ENCODE peak calls at places on chromosomes 2 and 18, in ten cellular contexts. N is HCT116, O is transverse colon, Z is A549, S is NB4, L is sigmoid colon, K is esophagus squamous epithelium, U is heart left ventricle, B is H1, M is stomach. G is an unnamed sample.

GRCh38 chr18:70464343-70465114 is 175.7 kb downstream of the SOCS6 start:
- DNase-seq in S (peak; percentile 89), N (peak; percentile 56), O (peak; percentile 77), K (no peak), B (peak; percentile 34), L (peak; percentile 84), Z (peak; percentile 82), M (peak; percentile 73), U (peak; percentile 66), G (peak; percentile 80)

GRCh38 chr18:44683566-44683965 is 2.9 kb downstream of the SETBP1 start:
- DNase-seq in U (no peak), B (no peak), N (no peak), K (no peak), S (no peak), L (no peak), Z (no peak), M (no peak), O (no peak), G (no peak)

GRCh38 chr2:207165121-207166038 is at the start of gene KLF7:
- DNase-seq in O (peak; percentile 45), S (peak; percentile 50), M (peak; percentile 54), N (no peak), U (peak; percentile 65), Z (no peak), L (peak; percentile 85), K (peak; percentile 39), B (no peak), G (no peak)

GRCh38 chr2:119371111-119371510 is 4.3 kb downstream of the DBI start:
- DNase-seq in U (no peak), S (no peak), Z (no peak), M (no peak), O (no peak), L (peak; percentile 76), B (no peak), K (no peak), N (no peak), G (no peak)

GRCh38 chr2:105593221-105593967 is 151.3 kb upstream of the NCK2 start:
- DNase-seq in O (no peak), N (no peak), L (no peak), S (no peak), M (no peak), K (no peak), Z (no peak), B (no peak), U (no peak), G (no peak)

GRCh38 chr2:112077814-112078213 is 22.7 kb downstream of the TMEM87B start:
- DNase-seq in M (no peak), U (no peak), B (no peak), S (peak; percentile 23), L (no peak), O (no peak), N (no peak), K (no peak), Z (no peak), G (no peak)

GRCh38 chr2:166434491-166434890 is 58.7 kb upstream of the SCN9A start:
- DNase-seq in S (no peak), M (no peak), N (no peak), L (no peak), B (no peak), Z (no peak), U (no peak), O (no peak), K (no peak), G (no peak)

GRCh38 chr2:33770023-33770422 is 170.9 kb upstream of the FAM98A start:
- DNase-seq in M (no peak), O (no peak), N (no peak), U (no peak), B (no peak), Z (no peak), K (no peak), L (no peak), S (no peak), G (no peak)

GRCh38 chr2:9578475-9579235 is 23.0 kb upstream of the ADAM17 start:
- DNase-seq in S (no peak), Z (no peak), L (no peak), K (no peak), N (no peak), U (no peak), B (no peak), M (no peak), O (no peak), G (no peak)

GRCh38 chr2:9570182-9571060 is 14.8 kb upstream of the ADAM17 start:
- DNase-seq in O (no peak), Z (no peak), S (no peak), N (no peak), U (no peak), K (no peak), L (no peak), M (no peak), B (no peak), G (no peak)

GRCh38 chr2:9574314-9574713 is 18.7 kb upstream of the ADAM17 start:
- DNase-seq in S (no peak), O (no peak), L (no peak), K (no peak), M (no peak), B (no peak), Z (no peak), U (no peak), N (no peak), G (no peak)

GRCh38 chr2:9573013-9573708 is 17.5 kb upstream of the ADAM17 start:
- DNase-seq in M (no peak), Z (no peak), L (no peak), K (no peak), O (no peak), S (no peak), B (no peak), N (no peak), U (no peak), G (no peak)

DNA sequence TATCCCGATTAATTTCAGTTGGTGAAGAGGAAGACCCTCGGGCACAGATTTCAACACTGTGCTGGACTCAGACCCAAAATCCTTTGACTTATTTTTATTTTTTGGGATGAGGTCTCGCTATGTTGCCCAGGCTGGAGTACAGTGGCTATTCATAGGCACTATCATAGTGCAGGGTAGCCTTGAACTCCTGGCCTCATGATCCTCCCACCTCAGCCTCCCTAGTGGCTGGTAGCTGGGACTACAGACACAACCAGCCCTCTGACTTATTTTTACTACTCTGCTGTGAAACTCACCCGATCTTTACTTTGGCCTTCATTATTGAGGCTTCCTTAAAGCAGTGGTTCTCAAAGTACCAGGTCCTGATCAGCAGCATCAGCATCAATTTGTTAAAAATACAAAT is 18.2 kb upstream of the ADAM17 start:
- DNase-seq in L (no peak), Z (no peak), N (no peak), M (no peak), O (no peak), U (no peak), B (no peak), K (no peak), S (no peak), G (no peak)
- TF ChIP-seq POLR2A in L (no peak), Z (no peak), N (no peak), M (no peak), O (no peak), U (no peak), B (no peak), K (no peak), S (no peak), G (no peak)

DNA sequence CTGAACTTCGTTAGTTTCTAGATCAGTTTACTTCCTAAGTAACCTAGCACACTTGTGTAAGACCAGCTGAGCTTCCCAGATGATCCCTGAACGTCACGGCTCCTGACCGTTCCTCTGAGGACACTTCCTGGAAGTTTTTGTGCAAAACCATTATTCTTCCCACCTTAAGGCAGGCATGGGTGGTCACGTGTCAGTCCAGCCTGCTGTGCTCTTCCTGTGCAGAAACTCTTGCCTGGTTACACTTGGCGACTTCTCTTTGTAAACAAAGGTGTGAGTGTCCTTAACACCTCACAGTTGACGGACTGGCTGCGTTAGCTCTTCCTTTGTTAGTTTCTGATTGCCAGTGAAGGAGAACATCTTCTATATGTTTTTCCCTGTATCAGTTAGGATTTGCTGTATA is 118.3 kb downstream of the SH3RF3 start:
- DNase-seq in L (no peak), O (peak; percentile 38), Z (no peak), S (no peak), N (no peak), M (no peak), B (no peak), K (no peak), U (no peak), G (no peak)
- H3K4me3 ChIP-seq in L (no peak overlapping the region), O (no peak overlapping the region), Z (no peak overlapping the region), S (no peak overlapping the region), N (no peak overlapping the region), M (no peak overlapping the region), B (no peak overlapping the region), K (no peak overlapping the region), U (no peak overlapping the region), G (no peak overlapping the region)

DNA sequence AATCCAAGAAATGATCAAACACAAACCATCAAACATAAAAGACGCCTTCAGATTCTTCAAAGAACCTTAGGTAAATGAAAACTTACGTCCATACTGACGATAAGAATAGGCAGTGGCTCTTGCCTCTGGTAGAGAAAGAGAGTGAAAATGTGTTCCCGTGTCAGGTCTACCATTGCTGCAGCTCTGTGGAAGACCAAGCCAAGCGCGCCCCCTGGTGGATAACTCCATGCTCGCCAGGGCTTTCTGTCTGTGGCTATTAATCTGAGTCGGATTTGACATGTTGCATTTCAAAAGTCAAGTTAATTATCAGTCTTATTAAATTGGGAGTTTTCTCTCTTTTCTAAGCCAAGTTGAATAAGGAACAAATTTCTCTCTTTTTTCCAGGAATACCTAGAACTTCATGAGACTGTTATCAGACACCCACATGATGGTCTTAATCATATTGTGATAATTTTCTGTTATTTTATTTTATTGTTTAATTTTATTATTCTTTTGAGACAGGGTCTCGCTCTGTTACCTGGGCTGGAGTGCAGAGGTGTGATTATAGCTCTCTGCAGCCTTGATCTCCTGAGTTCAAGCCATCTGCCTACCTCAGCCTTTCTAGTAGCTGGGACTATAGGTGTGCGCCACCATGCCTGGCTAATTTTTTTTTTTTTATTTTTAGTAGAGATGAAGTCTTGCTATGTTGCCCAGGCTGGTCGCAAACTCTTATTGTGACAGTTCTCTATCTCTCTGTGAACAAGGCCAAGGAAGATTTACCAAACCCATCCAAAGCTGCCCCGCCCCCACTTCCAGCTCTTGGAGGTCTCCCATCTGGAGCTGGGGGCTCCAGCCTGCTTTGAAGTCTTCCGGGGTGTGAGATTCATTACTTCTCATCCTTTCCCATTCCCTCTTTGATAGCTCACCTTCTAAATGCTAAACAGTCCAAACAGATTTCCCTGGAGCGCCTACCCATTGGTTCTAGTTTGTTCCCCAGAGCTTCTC is 15.8 kb upstream of the ZAP70 start:
- DNase-seq in S (peak; percentile 89), B (peak; percentile 67), L (peak; percentile 94), Z (peak; percentile 63), O (peak; percentile 92), M (peak; percentile 94), K (peak; percentile 32), N (peak; percentile 71), U (peak; percentile 87), G (peak; percentile 89)
- TF ChIP-seq POLR2A in S (no peak), B (no peak), L (no peak), Z (no peak), O (no peak), M (no peak), K (no peak), N (no peak), U (no peak), G (no peak)

DNA sequence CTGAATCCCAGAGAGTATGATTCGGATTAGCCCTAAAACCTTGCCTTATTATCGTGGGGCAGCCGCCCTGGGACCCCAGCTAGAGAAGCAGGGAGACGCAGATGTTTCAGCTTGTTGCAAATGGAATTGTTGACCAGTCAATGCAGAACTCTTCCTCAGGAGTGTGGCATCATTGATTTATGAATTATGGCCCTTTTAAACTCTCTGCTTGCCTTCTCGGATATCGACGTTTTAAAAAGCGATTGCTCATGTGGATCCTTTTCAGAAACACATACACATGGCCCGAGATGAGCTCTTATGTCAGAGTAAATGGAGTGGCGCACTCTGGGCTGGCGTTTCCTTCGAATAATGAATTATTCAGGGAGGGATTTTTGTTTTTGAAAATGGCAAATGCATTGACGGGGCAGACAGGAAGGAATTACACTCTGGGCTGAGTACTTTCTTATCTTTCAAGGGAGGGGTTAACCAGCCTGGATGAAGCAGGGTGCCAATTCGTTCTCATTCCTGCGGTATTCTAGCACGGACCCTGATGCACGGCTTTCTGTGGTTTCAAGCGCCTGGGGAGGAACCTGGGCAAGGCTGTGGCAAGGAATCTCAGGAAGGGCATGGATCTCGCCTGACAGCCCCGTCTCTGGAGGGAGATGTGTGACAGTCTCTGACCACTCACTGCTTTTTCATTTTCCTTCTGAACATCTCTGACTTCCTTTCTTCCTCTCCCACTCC is 142.7 kb downstream of the PRKCE start:
- DNase-seq in K (no peak), S (no peak), M (no peak), N (no peak), B (no peak), L (peak; percentile 19), Z (no peak), O (no peak), U (no peak), G (no peak)
- H3K4me3 ChIP-seq in K (peak overlapping the region; percentile 18), S (no peak overlapping the region), M (no peak overlapping the region), N (no peak overlapping the region), B (no peak overlapping the region), L (no peak overlapping the region), Z (no peak overlapping the region), O (no peak overlapping the region), U (no peak overlapping the region), G (no peak overlapping the region)